ENCODE peak calls at places on chromosomes 1 and 21, in five cellular contexts. One of them, this sample, is unnamed.

GRCh38 chr1:9422921-9423505 is 116.3 kb upstream of the SLC25A33 start:
- DNase-seq in stimulated activated CD4-positive, alpha-beta T cell treated with anti-CD3 and anti-CD28 coated beads, Interleukin-12 subunit alpha, Interleukin-12 subunit beta, amount 100 ng/mL, for 48 hours: no peak
- DNase-seq in H54: no peak
- DNase-seq in substantia nigra: no peak
- DNase-seq in NCI-H2081: no peak
- DNase-seq in this sample: no peak

GRCh38 chr21:40671721-40672120 is 175.2 kb downstream of the DSCAM start:
- DNase-seq in stimulated activated CD4-positive, alpha-beta T cell treated with anti-CD3 and anti-CD28 coated beads, Interleukin-12 subunit alpha, Interleukin-12 subunit beta, amount 100 ng/mL, for 48 hours: no peak
- DNase-seq in NCI-H2081: no peak
- DNase-seq in substantia nigra: no peak
- DNase-seq in H54: no peak
- DNase-seq in this sample: no peak

GRCh38 chr21:39686636-39687035 is 58.3 kb upstream of the IGSF5 start:
- DNase-seq in substantia nigra: no peak
- DNase-seq in NCI-H2081: no peak
- DNase-seq in H54: no peak
- DNase-seq in stimulated activated CD4-positive, alpha-beta T cell treated with anti-CD3 and anti-CD28 coated beads, Interleukin-12 subunit alpha, Interleukin-12 subunit beta, amount 100 ng/mL, for 48 hours: no peak
- DNase-seq in this sample: no peak

GRCh38 chr1:178966312-178966711 is 59.4 kb upstream of the FAM20B start:
- DNase-seq in H54: no peak
- DNase-seq in stimulated activated CD4-positive, alpha-beta T cell treated with anti-CD3 and anti-CD28 coated beads, Interleukin-12 subunit alpha, Interleukin-12 subunit beta, amount 100 ng/mL, for 48 hours: no peak
- DNase-seq in substantia nigra: no peak
- DNase-seq in NCI-H2081: no peak
- DNase-seq in this sample: no peak

GRCh38 chr1:157751283-157751682 is 25.6 kb downstream of the FCRL2 start:
- DNase-seq in NCI-H2081: no peak
- DNase-seq in substantia nigra: no peak
- DNase-seq in H54: no peak
- DNase-seq in stimulated activated CD4-positive, alpha-beta T cell treated with anti-CD3 and anti-CD28 coated beads, Interleukin-12 subunit alpha, Interleukin-12 subunit beta, amount 100 ng/mL, for 48 hours: no peak
- DNase-seq in this sample: no peak

GRCh38 chr1:48061162-48062136 is 64.3 kb upstream of the TRABD2B start:
- DNase-seq in substantia nigra: peak
- DNase-seq in H54: peak
- DNase-seq in stimulated activated CD4-positive, alpha-beta T cell treated with anti-CD3 and anti-CD28 coated beads, Interleukin-12 subunit alpha, Interleukin-12 subunit beta, amount 100 ng/mL, for 48 hours: peak
- DNase-seq in NCI-H2081: peak
- DNase-seq in this sample: peak

GRCh38 chr1:15700510-15700909 is 16.4 kb downstream of the PLEKHM2 start:
- DNase-seq in NCI-H2081: no peak
- DNase-seq in substantia nigra: no peak
- DNase-seq in stimulated activated CD4-positive, alpha-beta T cell treated with anti-CD3 and anti-CD28 coated beads, Interleukin-12 subunit alpha, Interleukin-12 subunit beta, amount 100 ng/mL, for 48 hours: no peak
- DNase-seq in H54: no peak
- DNase-seq in this sample: no peak

GRCh38 chr1:38125016-38125415 is 78.4 kb upstream of the POU3F1 start:
- DNase-seq in NCI-H2081: no peak
- DNase-seq in substantia nigra: no peak
- DNase-seq in stimulated activated CD4-positive, alpha-beta T cell treated with anti-CD3 and anti-CD28 coated beads, Interleukin-12 subunit alpha, Interleukin-12 subunit beta, amount 100 ng/mL, for 48 hours: no peak
- DNase-seq in H54: no peak
- DNase-seq in this sample: no peak

GRCh38 chr21:38525454-38525853 is 27.2 kb upstream of the ERG start:
- DNase-seq in stimulated activated CD4-positive, alpha-beta T cell treated with anti-CD3 and anti-CD28 coated beads, Interleukin-12 subunit alpha, Interleukin-12 subunit beta, amount 100 ng/mL, for 48 hours: no peak
- DNase-seq in NCI-H2081: no peak
- DNase-seq in H54: no peak
- DNase-seq in substantia nigra: no peak
- DNase-seq in this sample: no peak

GRCh38 chr1:45928486-45929205 is 125.2 kb downstream of the MAST2 start:
- DNase-seq in H54: no peak
- DNase-seq in NCI-H2081: no peak
- DNase-seq in stimulated activated CD4-positive, alpha-beta T cell treated with anti-CD3 and anti-CD28 coated beads, Interleukin-12 subunit alpha, Interleukin-12 subunit beta, amount 100 ng/mL, for 48 hours: no peak
- DNase-seq in substantia nigra: no peak
- DNase-seq in this sample: no peak

GRCh38 chr1:27418326-27418761 is 25.9 kb downstream of the GPR3 start:
- DNase-seq in stimulated activated CD4-positive, alpha-beta T cell treated with anti-CD3 and anti-CD28 coated beads, Interleukin-12 subunit alpha, Interleukin-12 subunit beta, amount 100 ng/mL, for 48 hours: peak
- DNase-seq in substantia nigra: peak
- DNase-seq in H54: no peak
- DNase-seq in NCI-H2081: no peak
- DNase-seq in this sample: no peak

GRCh38 chr21:41419921-41420862 is 5.8 kb upstream of the MX1 start:
- DNase-seq in H54: peak
- DNase-seq in substantia nigra: peak
- DNase-seq in stimulated activated CD4-positive, alpha-beta T cell treated with anti-CD3 and anti-CD28 coated beads, Interleukin-12 subunit alpha, Interleukin-12 subunit beta, amount 100 ng/mL, for 48 hours: no peak
- DNase-seq in NCI-H2081: peak
- DNase-seq in this sample: peak

GRCh38 chr21:44800103-44800502 is 1.5 kb downstream of the UBE2G2 start:
- DNase-seq in NCI-H2081: peak
- DNase-seq in substantia nigra: no peak
- DNase-seq in stimulated activated CD4-positive, alpha-beta T cell treated with anti-CD3 and anti-CD28 coated beads, Interleukin-12 subunit alpha, Interleukin-12 subunit beta, amount 100 ng/mL, for 48 hours: peak
- DNase-seq in H54: no peak
- DNase-seq in this sample: no peak

GRCh38 chr1:8078176-8078671 is 52.1 kb upstream of the ERRFI1 start:
- DNase-seq in H54: no peak
- DNase-seq in substantia nigra: no peak
- DNase-seq in stimulated activated CD4-positive, alpha-beta T cell treated with anti-CD3 and anti-CD28 coated beads, Interleukin-12 subunit alpha, Interleukin-12 subunit beta, amount 100 ng/mL, for 48 hours: no peak
- DNase-seq in NCI-H2081: no peak
- DNase-seq in this sample: no peak

GRCh38 chr1:245092638-245092976 is 62.2 kb upstream of the KIF26B start:
- DNase-seq in stimulated activated CD4-positive, alpha-beta T cell treated with anti-CD3 and anti-CD28 coated beads, Interleukin-12 subunit alpha, Interleukin-12 subunit beta, amount 100 ng/mL, for 48 hours: no peak
- DNase-seq in H54: no peak
- DNase-seq in substantia nigra: no peak
- DNase-seq in NCI-H2081: no peak
- DNase-seq in this sample: no peak

GRCh38 chr1:66412689-66413088 is 121.3 kb upstream of the SGIP1 start:
- DNase-seq in stimulated activated CD4-positive, alpha-beta T cell treated with anti-CD3 and anti-CD28 coated beads, Interleukin-12 subunit alpha, Interleukin-12 subunit beta, amount 100 ng/mL, for 48 hours: no peak
- DNase-seq in substantia nigra: no peak
- DNase-seq in NCI-H2081: no peak
- DNase-seq in H54: no peak
- DNase-seq in this sample: no peak

GRCh38 chr21:41678016-41678935 is 88.6 kb downstream of the RIPK4 start:
- DNase-seq in stimulated activated CD4-positive, alpha-beta T cell treated with anti-CD3 and anti-CD28 coated beads, Interleukin-12 subunit alpha, Interleukin-12 subunit beta, amount 100 ng/mL, for 48 hours: no peak
- DNase-seq in H54: peak
- DNase-seq in NCI-H2081: peak
- DNase-seq in substantia nigra: no peak
- DNase-seq in this sample: peak

GRCh38 chr1:42639116-42639515 is 19.1 kb upstream of the PPIH start:
- DNase-seq in NCI-H2081: no peak
- DNase-seq in H54: no peak
- DNase-seq in stimulated activated CD4-positive, alpha-beta T cell treated with anti-CD3 and anti-CD28 coated beads, Interleukin-12 subunit alpha, Interleukin-12 subunit beta, amount 100 ng/mL, for 48 hours: no peak
- DNase-seq in substantia nigra: no peak
- DNase-seq in this sample: no peak

GRCh38 chr1:152143147-152143845 is 15.7 kb downstream of the RPTN start:
- DNase-seq in stimulated activated CD4-positive, alpha-beta T cell treated with anti-CD3 and anti-CD28 coated beads, Interleukin-12 subunit alpha, Interleukin-12 subunit beta, amount 100 ng/mL, for 48 hours: peak
- DNase-seq in H54: no peak
- DNase-seq in NCI-H2081: no peak
- DNase-seq in substantia nigra: no peak
- DNase-seq in this sample: no peak

GRCh38 chr1:48817505-48818114 is 40.9 kb upstream of the BEND5 start:
- DNase-seq in H54: peak
- DNase-seq in NCI-H2081: peak
- DNase-seq in stimulated activated CD4-positive, alpha-beta T cell treated with anti-CD3 and anti-CD28 coated beads, Interleukin-12 subunit alpha, Interleukin-12 subunit beta, amount 100 ng/mL, for 48 hours: peak
- DNase-seq in substantia nigra: peak
- DNase-seq in this sample: no peak

GRCh38 chr1:24743404-24744211 is 1.6 kb upstream of the CLIC4 start:
- DNase-seq in NCI-H2081: no peak
- DNase-seq in H54: no peak
- DNase-seq in substantia nigra: peak
- DNase-seq in stimulated activated CD4-positive, alpha-beta T cell treated with anti-CD3 and anti-CD28 coated beads, Interleukin-12 subunit alpha, Interleukin-12 subunit beta, amount 100 ng/mL, for 48 hours: no peak
- DNase-seq in this sample: no peak

GRCh38 chr1:18535391-18536210 is 54.9 kb downstream of the KLHDC7A start:
- DNase-seq in NCI-H2081: no peak
- DNase-seq in H54: no peak
- DNase-seq in stimulated activated CD4-positive, alpha-beta T cell treated with anti-CD3 and anti-CD28 coated beads, Interleukin-12 subunit alpha, Interleukin-12 subunit beta, amount 100 ng/mL, for 48 hours: no peak
- DNase-seq in substantia nigra: no peak
- DNase-seq in this sample: no peak

GRCh38 chr1:30606166-30606565 is 117.2 kb downstream of the MATN1 start:
- DNase-seq in NCI-H2081: no peak
- DNase-seq in stimulated activated CD4-positive, alpha-beta T cell treated with anti-CD3 and anti-CD28 coated beads, Interleukin-12 subunit alpha, Interleukin-12 subunit beta, amount 100 ng/mL, for 48 hours: no peak
- DNase-seq in H54: no peak
- DNase-seq in substantia nigra: no peak
- DNase-seq in this sample: no peak

GRCh38 chr1:31799196-31799894 is 16.5 kb downstream of the SPOCD1 start:
- DNase-seq in H54: no peak
- DNase-seq in substantia nigra: no peak
- DNase-seq in NCI-H2081: no peak
- DNase-seq in stimulated activated CD4-positive, alpha-beta T cell treated with anti-CD3 and anti-CD28 coated beads, Interleukin-12 subunit alpha, Interleukin-12 subunit beta, amount 100 ng/mL, for 48 hours: no peak
- DNase-seq in this sample: no peak

GRCh38 chr1:14539953-14540563 is 58.4 kb upstream of the KAZN start:
- DNase-seq in stimulated activated CD4-positive, alpha-beta T cell treated with anti-CD3 and anti-CD28 coated beads, Interleukin-12 subunit alpha, Interleukin-12 subunit beta, amount 100 ng/mL, for 48 hours: no peak
- DNase-seq in NCI-H2081: no peak
- DNase-seq in substantia nigra: no peak
- DNase-seq in H54: no peak
- DNase-seq in this sample: no peak